ENCODE peak calls at places on chromosomes 11 and 22, in nine cellular contexts. N, I, V, T, J, O, U, K and X are unnamed samples.
A peak's percentile ranks its signal among the peaks of the same experiment; 100 is the strongest.

GRCh38 chr22:37636186-37636948 is 3.1 kb upstream of the SH3BP1 start:
- DNase-seq in V (no peak), U (no peak), I (peak; percentile 58), O (peak; percentile 82), T (no peak), J (no peak), N (peak; percentile 91), K (no peak), X (peak; percentile 51)

GRCh38 chr11:42175203-42175602 is 715.8 kb upstream of the LRRC4C start:
- DNase-seq in K (no peak), T (no peak), O (no peak), N (peak; percentile 95), U (no peak), I (peak; percentile 68), J (no peak), V (no peak), X (no peak)

GRCh38 chr11:77187776-77188175 is 59.7 kb downstream of the MYO7A start:
- DNase-seq in V (no peak), I (no peak), T (no peak), J (no peak), N (no peak), O (no peak), U (no peak), K (peak; percentile 22), X (no peak)

GRCh38 chr22:49620003-49620556 is 207.6 kb downstream of the BRD1 start:
- DNase-seq in V (no peak), O (no peak), T (no peak), K (no peak), I (no peak), N (no peak), J (no peak), U (no peak), X (no peak)

GRCh38 chr11:69730500-69730899 is 26.7 kb upstream of the FGF19 start:
- DNase-seq in I (no peak), O (no peak), V (no peak), N (no peak), J (no peak), K (no peak), U (no peak), T (no peak), X (no peak)

GRCh38 chr11:5679811-5680210 is 5.1 kb downstream of the TRIM5 start:
- DNase-seq in J (no peak), V (no peak), N (peak; percentile 15), U (no peak), T (no peak), K (no peak), O (no peak), I (no peak), X (no peak)

GRCh38 chr22:25053153-25053805 is 100.8 kb downstream of the KIAA1671 start:
- DNase-seq in T (no peak), J (no peak), O (peak; percentile 81), N (no peak), V (no peak), K (no peak), I (no peak), U (no peak), X (no peak)

GRCh38 chr11:116641561-116642045 is 131.2 kb downstream of the BUD13 start:
- DNase-seq in U (no peak), I (peak; percentile 11), O (peak; percentile 66), T (no peak), N (peak; percentile 6), K (no peak), V (no peak), J (no peak), X (no peak)

GRCh38 chr11:47854667-47855066 is 6.5 kb upstream of the NUP160 start:
- DNase-seq in V (no peak), T (no peak), N (no peak), I (no peak), K (no peak), O (no peak), J (no peak), U (no peak), X (no peak)

GRCh38 chr22:19878461-19879247 is 24.0 kb upstream of the GNB1L start:
- DNase-seq in I (no peak), T (no peak), V (no peak), O (peak; percentile 40), N (no peak), K (peak; percentile 47), J (no peak), U (no peak), X (no peak)

DNA sequence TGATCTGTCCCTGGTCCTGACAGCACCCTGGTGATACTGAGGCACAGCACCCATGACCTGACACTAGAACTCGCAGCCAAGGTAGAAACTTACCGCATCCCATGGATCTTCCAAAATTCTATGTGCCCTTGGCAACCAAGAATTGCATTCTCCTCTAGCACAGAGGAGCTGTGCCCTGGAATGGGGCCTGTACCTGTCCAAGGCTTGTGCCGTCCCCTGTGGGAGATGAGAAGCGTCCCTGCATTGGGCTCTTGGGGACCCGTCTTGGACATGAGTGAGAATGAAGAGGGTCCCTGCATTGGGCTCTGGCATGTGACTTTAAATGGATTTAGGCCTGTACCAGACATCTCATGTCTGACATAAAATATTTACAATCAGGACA is 67.1 kb downstream of the GGTLC2 start:
- DNase-seq in I (no peak), K (no peak), V (no peak), J (no peak), T (no peak), O (no peak), N (no peak), U (no peak), X (no peak)
- H3K4me3 ChIP-seq in I (no peak overlapping the region), K (no peak overlapping the region), V (no peak overlapping the region), J (no peak overlapping the region), T (no peak overlapping the region), O (no peak overlapping the region), N (no peak overlapping the region), U (no peak overlapping the region), X (no peak overlapping the region)

GRCh38 chr11:17799147-17799546 is 64.6 kb downstream of the KCNC1 start:
- DNase-seq in T (no peak), O (no peak), J (no peak), K (peak; percentile 47), I (no peak), V (no peak), U (no peak), N (no peak), X (no peak)

GRCh38 chr11:17802491-17802890 is 67.9 kb downstream of the KCNC1 start:
- DNase-seq in J (no peak), I (no peak), O (no peak), K (no peak), U (no peak), V (no peak), T (no peak), N (no peak), X (no peak)

GRCh38 chr11:17803751-17804334 is 69.3 kb downstream of the KCNC1 start:
- DNase-seq in K (no peak), I (no peak), T (no peak), U (no peak), O (no peak), V (no peak), N (no peak), J (no peak), X (no peak)

GRCh38 chr11:17798716-17799115 is 64.1 kb downstream of the KCNC1 start:
- DNase-seq in N (no peak), U (no peak), V (no peak), I (no peak), J (no peak), O (no peak), T (no peak), K (peak; percentile 77), X (no peak)

DNA sequence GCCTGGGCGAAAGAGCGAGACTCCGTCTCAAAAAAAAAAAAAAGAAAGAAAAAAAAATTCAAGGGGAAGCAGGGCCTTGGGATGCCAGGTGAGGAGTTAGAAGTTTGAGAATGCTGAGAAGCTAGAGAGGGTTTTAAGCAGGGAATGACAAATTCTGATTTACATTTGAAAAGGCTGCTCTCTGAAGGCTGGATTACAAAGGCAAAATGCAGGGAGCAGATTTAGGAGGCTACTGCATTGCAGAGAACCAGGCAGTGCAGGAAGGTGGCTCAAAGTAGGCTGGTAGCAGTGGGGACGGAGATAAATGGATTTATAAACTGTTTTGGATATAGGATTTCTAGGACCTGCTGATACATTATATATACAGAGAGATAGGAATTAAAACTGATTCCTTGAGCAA is 66.6 kb downstream of the KCNC1 start:
- DNase-seq in J (no peak), O (no peak), I (no peak), N (no peak), K (no peak), U (no peak), V (no peak), T (no peak), X (no peak)
- H3K4me3 ChIP-seq in J (no peak overlapping the region), O (no peak overlapping the region), I (no peak overlapping the region), N (no peak overlapping the region), K (no peak overlapping the region), U (no peak overlapping the region), V (no peak overlapping the region), T (no peak overlapping the region), X (no peak overlapping the region)

DNA sequence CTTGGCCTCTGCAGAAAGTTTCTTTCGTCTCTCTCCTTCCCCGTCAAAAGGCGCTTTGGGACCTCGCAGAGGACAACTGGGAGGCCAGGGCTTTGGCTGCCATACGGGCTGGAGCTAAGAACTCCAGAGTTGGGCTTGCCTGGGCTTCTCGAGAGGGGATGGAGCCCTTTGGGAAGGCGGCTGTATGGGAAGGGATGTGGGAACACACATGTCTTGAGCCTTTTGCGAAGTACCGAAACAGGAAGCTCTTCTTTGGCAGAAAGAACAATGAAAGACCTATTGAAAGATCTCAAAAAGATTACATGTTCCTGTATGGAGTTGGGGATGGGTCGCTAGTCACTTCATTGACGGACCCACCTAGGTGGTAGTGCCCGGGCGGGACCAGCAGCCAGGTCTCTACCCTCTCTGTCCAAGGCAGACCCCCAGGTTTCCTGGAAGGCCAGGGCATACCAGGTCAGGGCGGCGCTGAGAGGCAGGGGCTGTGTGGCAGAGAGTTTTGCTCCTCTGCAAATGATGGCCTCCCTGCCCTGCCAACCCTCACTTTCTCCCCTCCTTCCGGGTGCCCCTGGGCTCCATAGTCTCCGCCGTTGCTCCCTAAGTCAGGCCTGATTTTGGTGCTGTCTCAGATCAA is 993 bp downstream of the ST14 start:
- DNase-seq in U (no peak), V (no peak), O (no peak), I (no peak), K (no peak), J (no peak), N (no peak), T (no peak), X (no peak)
- H3K4me3 ChIP-seq in U (no peak overlapping the region), V (peak overlapping the region; percentile 43), O (peak overlapping the region; percentile 63), I (no peak overlapping the region), K (peak overlapping the region; percentile 47), J (no peak overlapping the region), N (no peak overlapping the region), T (peak overlapping the region; percentile 57), X (no peak overlapping the region)

DNA sequence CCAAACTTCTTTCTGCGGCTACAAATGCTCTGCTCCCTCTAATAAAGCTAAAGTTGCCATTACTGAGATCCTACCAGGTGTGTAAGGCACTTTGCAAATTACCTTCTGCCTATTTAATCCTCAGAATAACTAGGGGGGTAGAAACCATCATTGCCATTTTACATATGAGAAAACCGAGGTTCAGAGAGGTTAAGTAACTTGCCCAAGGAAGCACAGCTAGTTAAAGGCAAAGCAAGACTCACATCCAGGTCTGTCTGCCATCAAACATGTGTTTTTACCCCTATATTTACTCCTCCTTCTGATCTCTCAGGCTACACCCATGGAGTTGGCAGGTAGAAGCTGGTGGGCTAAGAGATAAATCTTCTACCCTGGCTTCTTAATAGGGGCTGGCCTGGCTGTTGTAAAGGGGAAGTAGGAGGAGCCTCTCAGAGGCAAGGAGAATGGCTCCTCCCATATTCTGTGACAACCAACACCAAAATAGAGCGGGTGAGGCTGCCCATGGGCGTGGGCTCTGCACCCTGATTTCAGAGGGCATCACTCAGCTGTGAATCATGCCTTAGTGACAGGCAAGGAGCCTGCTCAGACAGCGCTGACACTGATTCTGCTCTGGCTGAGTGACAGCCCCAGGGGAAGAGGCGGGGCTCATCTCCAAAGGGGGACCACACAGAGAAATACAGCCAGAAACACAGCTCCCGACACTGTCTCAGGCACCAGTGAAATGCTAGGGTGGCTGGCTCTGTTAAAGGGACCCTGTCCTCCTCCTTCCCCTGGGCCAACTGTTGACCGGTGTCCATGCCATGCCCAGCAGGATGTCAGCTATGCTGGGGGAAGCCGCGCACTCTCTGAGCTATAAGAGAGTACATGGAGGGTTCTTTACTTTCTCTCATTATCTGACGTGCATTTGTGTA is 106.8 kb downstream of the ABTB2 start:
- DNase-seq in N (peak; percentile 52), I (peak; percentile 41), T (no peak), V (peak; percentile 63), J (peak; percentile 58), O (peak; percentile 80), K (peak; percentile 91), U (no peak), X (peak; percentile 80)
- H3K4me3 ChIP-seq in N (peak overlapping the region; percentile 34), I (peak overlapping the region; percentile 11), T (no peak overlapping the region), V (no peak overlapping the region), J (peak overlapping the region; percentile 46), O (no peak overlapping the region), K (peak overlapping the region; percentile 51), U (peak overlapping the region; percentile 38), X (peak overlapping the region; percentile 32)